ENCODE peak calls at places on chromosome 13, in five cellular contexts. R is HepG2, L is neuronal stem cell, V is tibial artery, T is breast epithelium. E is an unnamed sample. For H3K4me1 and H3K9me3, the result is how much of the 10 kb centered on the place peaks cover.

GRCh38 chr13:33164331-33164730 is 121.2 kb downstream of the STARD13 start:
- DNase-seq in V (no peak), L (no peak), T (no peak), R (peak), E (no peak)

GRCh38 chr13:84191199-84191598 is 308.9 kb upstream of the SLITRK1 start:
- DNase-seq in T (no peak), V (no peak), L (no peak), R (no peak), E (no peak)

GRCh38 chr13:29785978-29786377 is 64.4 kb downstream of the UBL3 start:
- DNase-seq in R (no peak), T (no peak), L (no peak), V (no peak), E (no peak)

GRCh38 chr13:59568306-59568705 is 595.4 kb downstream of the DIAPH3 start:
- DNase-seq in V (no peak), L (no peak), R (no peak), T (no peak), E (no peak)

GRCh38 chr13:114100446-114101320 is 31.7 kb downstream of the RASA3 start:
- DNase-seq in T (no peak), L (no peak), R (no peak), V (peak), E (no peak)

GRCh38 chr13:99225078-99225477 is 24.4 kb downstream of the UBAC2 start:
- DNase-seq in T (no peak), L (no peak), V (no peak), R (no peak), E (no peak)

GRCh38 chr13:103040006-103040405 is 26.2 kb downstream of the SLC10A2 start:
- DNase-seq in L (no peak), V (no peak), T (no peak), R (no peak), E (no peak)

GRCh38 chr13:28582892-28583240 is 76.1 kb upstream of the POMP start:
- DNase-seq in R (no peak), L (no peak), V (no peak), T (no peak), E (peak)

GRCh38 chr13:107817652-107818287 is 397.6 kb downstream of the LIG4 start:
- DNase-seq in V (no peak), R (no peak), L (no peak), T (no peak), E (no peak)

GRCh38 chr13:33279898-33280549 is 5.5 kb downstream of the STARD13 start:
- DNase-seq in T (peak), R (peak), L (no peak), V (peak), E (no peak)

GRCh38 chr13:111548301-111548700 is 227.9 kb downstream of the TEX29 start:
- DNase-seq in L (no peak), R (no peak), V (no peak), T (no peak), E (no peak)

GRCh38 chr13:94505730-94506129 is 26.2 kb upstream of the DCT start:
- DNase-seq in L (no peak), T (no peak), V (no peak), R (no peak), E (no peak)

GRCh38 chr13:70088926-70089325 is 18.7 kb upstream of the ATXN8OS start:
- DNase-seq in L (no peak), R (no peak), V (no peak), T (no peak), E (no peak)

GRCh38 chr13:31477961-31478360 is 261.4 kb upstream of the RXFP2 start:
- DNase-seq in T (no peak), R (no peak), V (no peak), L (no peak), E (no peak)

GRCh38 chr13:51728972-51729371 is 75.0 kb downstream of the DHRS12 start:
- DNase-seq in L (no peak), R (no peak), T (no peak), V (no peak), E (peak)

GRCh38 chr13:114118763-114119123 is 13.7 kb downstream of the RASA3 start:
- DNase-seq in L (no peak), V (no peak), R (no peak), T (no peak), E (peak)

GRCh38 chr13:24217601-24218281 is 57.2 kb downstream of the SPATA13 start:
- DNase-seq in V (no peak), T (no peak), L (no peak), R (peak), E (no peak)

GRCh38 chr13:61146158-61146557 is 269.5 kb downstream of the PCDH20 start:
- DNase-seq in T (no peak), R (no peak), L (no peak), V (no peak), E (no peak)

DNA sequence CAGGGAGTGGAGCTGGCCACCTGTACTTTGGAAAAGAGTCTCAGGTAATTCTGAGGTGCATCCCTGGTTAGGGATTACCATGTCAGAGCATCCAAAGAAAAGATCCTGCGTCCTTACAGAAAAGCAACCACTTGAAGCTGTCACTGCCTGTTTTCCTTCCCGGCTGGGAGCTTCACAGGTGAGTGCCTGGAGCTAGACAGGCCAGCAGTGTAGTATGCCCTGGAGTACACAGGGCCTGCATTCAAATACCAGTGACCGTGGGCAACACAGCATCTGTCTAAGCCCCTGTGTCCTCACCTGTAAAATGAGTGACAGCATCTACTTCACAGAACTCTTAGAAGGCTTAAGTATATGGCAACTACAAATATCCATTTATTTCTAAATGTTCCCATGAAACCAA is 29.0 kb downstream of the DZIP1 start:
- DNase-seq in V (no peak), T (no peak), L (no peak), R (no peak), E (no peak)
- H3K27ac ChIP-seq in V (no peak), T (no peak), L (no peak), R (no peak), E (no peak)

GRCh38 chr13:44158741-44159632 is 214.6 kb upstream of the SERP2 start:
- DNase-seq in L (no peak), T (no peak), R (no peak), V (peak), E (no peak)

GRCh38 chr13:44163108-44163507 is 210.5 kb upstream of the SERP2 start:
- DNase-seq in T (no peak), V (no peak), R (no peak), L (no peak), E (no peak)

GRCh38 chr13:44158055-44158655 is 215.5 kb upstream of the SERP2 start:
- DNase-seq in R (no peak), V (peak), T (no peak), L (no peak), E (peak)

GRCh38 chr13:44159633-44160279 is 213.9 kb upstream of the SERP2 start:
- DNase-seq in L (no peak), V (no peak), T (peak), R (no peak), E (no peak)

GRCh38 chr13:44160549-44161278 is 212.9 kb upstream of the SERP2 start:
- DNase-seq in L (no peak), R (no peak), V (no peak), T (no peak), E (no peak)
- H3K4me1 ChIP-seq in L (under half), R (under half), V (half or more), T (under half), E (under half)

GRCh38 chr13:19172647-19173030 is 9.0 kb downstream of the TUBA3C start:
- DNase-seq in L (no peak), T (no peak), R (no peak), V (no peak), E (no peak)

GRCh38 chr13:19171563-19171962 is 10.1 kb downstream of the TUBA3C start:
- DNase-seq in T (no peak), L (no peak), V (no peak), R (no peak), E (no peak)

GRCh38 chr13:19169991-19170390 is 11.6 kb downstream of the TUBA3C start:
- DNase-seq in R (no peak), T (no peak), V (no peak), L (no peak), E (no peak)

GRCh38 chr13:19172007-19172646 is 9.5 kb downstream of the TUBA3C start:
- DNase-seq in T (no peak), L (no peak), R (no peak), V (no peak), E (no peak)

GRCh38 chr13:19173752-19174151 is 7.9 kb downstream of the TUBA3C start:
- DNase-seq in V (no peak), R (no peak), L (no peak), T (no peak), E (no peak)
- H3K9me3 ChIP-seq in V (under half), R (under half), L (under half), T (under half), E (under half)

GRCh38 chr13:44812818-44813217 is 176.5 kb downstream of the NUFIP1 start:
- DNase-seq in V (no peak), T (no peak), L (no peak), R (no peak), E (no peak)
- H3K27ac ChIP-seq in V (peak), T (no peak), L (no peak), R (no peak), E (no peak)

GRCh38 chr13:109760951-109761350 is 25.4 kb downstream of the IRS2 start:
- DNase-seq in R (no peak), V (no peak), L (no peak), T (no peak), E (no peak)
- H3K4me1 ChIP-seq in R (under half), V (under half), L (under half), T (under half), E (under half)

GRCh38 chr13:104530741-104531140 is 1464.5 kb upstream of the SLC10A2 start:
- DNase-seq in L (no peak), R (no peak), T (no peak), V (no peak), E (no peak)

GRCh38 chr13:104522235-104523072 is 1456.2 kb upstream of the SLC10A2 start:
- DNase-seq in R (no peak), L (no peak), T (no peak), V (no peak), E (no peak)

GRCh38 chr13:104525467-104525866 is 1459.2 kb upstream of the SLC10A2 start:
- DNase-seq in V (no peak), R (no peak), T (no peak), L (no peak), E (no peak)
- H3K9me3 ChIP-seq in V (under half), R (half or more), T (under half), L (under half), E (under half)

DNA sequence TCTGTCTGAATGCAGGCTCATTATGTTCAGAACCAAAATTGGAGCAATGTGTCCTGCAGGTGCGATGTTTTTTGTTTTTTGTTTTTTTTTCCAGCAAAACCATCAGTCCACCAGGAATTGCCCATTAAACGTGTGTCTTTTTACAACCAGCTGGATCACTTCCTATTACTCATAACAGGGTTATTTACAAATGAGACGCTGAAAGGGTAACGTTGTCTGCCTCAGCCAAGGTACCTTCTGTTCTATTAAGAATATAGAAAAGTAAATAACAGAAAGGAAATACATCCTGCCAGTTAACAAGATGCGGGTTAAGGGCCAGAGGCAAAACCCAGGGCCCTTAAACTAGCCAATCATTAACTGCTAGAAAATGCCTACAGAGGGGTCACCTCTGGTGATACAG is 590.4 kb downstream of the TBC1D4 start:
- DNase-seq in T (no peak), V (no peak), R (no peak), L (no peak), E (no peak)
- H3K27ac ChIP-seq in T (no peak), V (no peak), R (no peak), L (no peak), E (no peak)

E was measured in SJCRH30.